ENCODE peak calls at places on chromosomes 1 and 21, in five cellular contexts. S is HFF-Myc, Y is ovary, Q is mesothelial cell of epicardium, R is heart right ventricle. N is an unnamed sample.

GRCh38 chr1:2482588-2482987 is 6.5 kb downstream of the PLCH2 start:
- DNase-seq in S (no peak), Y (no peak), Q (no peak), R (no peak), N (no peak)

GRCh38 chr1:115308969-115309368 is 29.1 kb downstream of the NGF start:
- DNase-seq in S (no peak), Y (no peak), Q (no peak), R (no peak), N (no peak)

GRCh38 chr1:230684146-230684545 is 29.8 kb downstream of the AGT start:
- DNase-seq in S (no peak), Y (no peak), Q (no peak), R (no peak), N (no peak)

GRCh38 chr1:61914823-61915482 is 172.7 kb downstream of the PATJ start:
- DNase-seq in S (no peak), Y (no peak), Q (no peak), R (no peak), N (no peak)

GRCh38 chr21:31455506-31455905 is 111.4 kb upstream of the TIAM1 start:
- DNase-seq in S (no peak), Y (no peak), Q (no peak), R (no peak), N (no peak)

GRCh38 chr21:34129039-34129891 is 55.9 kb downstream of the MRPS6 start:
- DNase-seq in S (peak), Y (peak), Q (no peak), R (peak), N (no peak)

GRCh38 chr1:204652556-204652955 is 33.0 kb downstream of the LRRN2 start:
- DNase-seq in S (no peak), Y (no peak), Q (no peak), R (no peak), N (no peak)

GRCh38 chr1:221712776-221713431 is 29.0 kb downstream of the DUSP10 start:
- DNase-seq in S (no peak), Y (no peak), Q (no peak), R (peak), N (no peak)

GRCh38 chr1:121516279-121516967 is 331.6 kb downstream of the SRGAP2C start:
- DNase-seq in S (no peak), Y (no peak), Q (no peak), R (peak), N (no peak)

GRCh38 chr1:150127868-150128267 is 21.8 kb upstream of the PLEKHO1 start:
- DNase-seq in S (no peak), Y (no peak), Q (no peak), R (no peak), N (no peak)

GRCh38 chr1:204350265-204350664 is 9.5 kb downstream of the PLEKHA6 start:
- DNase-seq in S (no peak), Y (no peak), Q (no peak), R (no peak), N (no peak)

GRCh38 chr1:201171063-201172036 is 17.1 kb upstream of the TMEM9 start:
- DNase-seq in S (no peak), Y (peak), Q (no peak), R (peak), N (peak)

GRCh38 chr1:161986328-161986727 is 37.3 kb downstream of the OLFML2B start:
- DNase-seq in S (no peak), Y (no peak), Q (no peak), R (no peak), N (no peak)

GRCh38 chr1:77687519-77687906 is 5.1 kb upstream of the ZZZ3 start:
- DNase-seq in S (no peak), Y (peak), Q (peak), R (peak), N (no peak)

GRCh38 chr1:217273866-217274265 is 357.0 kb downstream of the GPATCH2 start:
- DNase-seq in S (no peak), Y (no peak), Q (no peak), R (no peak), N (no peak)

GRCh38 chr1:52325782-52326181 is 40.2 kb downstream of the CC2D1B start:
- DNase-seq in S (no peak), Y (no peak), Q (no peak), R (no peak), N (no peak)

DNA sequence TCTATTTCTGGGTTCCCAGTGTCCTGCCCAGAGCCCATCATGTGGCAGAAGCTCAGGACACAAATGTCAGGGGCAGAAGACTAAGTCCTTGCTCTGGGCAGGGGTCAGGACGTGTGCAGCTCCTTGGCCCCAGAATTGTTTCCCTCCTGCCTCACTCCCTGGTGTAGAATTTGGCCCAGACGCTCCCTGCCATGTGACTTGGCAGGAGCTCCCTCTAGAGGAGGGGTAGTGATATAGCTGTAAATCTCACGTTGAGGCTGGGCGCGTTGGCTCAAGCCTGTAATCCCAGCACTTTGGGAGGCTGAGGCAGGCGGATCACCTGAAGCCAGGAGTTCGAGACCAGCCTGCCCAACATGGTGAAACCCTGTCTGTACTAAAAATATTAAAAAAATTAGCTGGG is 91.2 kb downstream of the UBIAD1 start:
- DNase-seq in S (no peak), Y (no peak), Q (no peak), R (no peak), N (no peak)
- TF ChIP-seq CTCF in S (peak), Y (no peak), Q (peak), R (no peak), N (peak)

GRCh38 chr21:42381347-42381984 is 14.4 kb downstream of the TMPRSS3 start:
- DNase-seq in S (no peak), Y (no peak), Q (no peak), R (no peak), N (no peak)
- TF ChIP-seq CTCF in S (peak), Y (no peak), Q (no peak), R (peak), N (peak)

GRCh38 chr1:236301080-236301957 is 19.6 kb upstream of the ERO1B start:
- DNase-seq in S (no peak), Y (no peak), Q (no peak), R (no peak), N (no peak)

GRCh38 chr1:236292425-236292824 is 10.7 kb upstream of the ERO1B start:
- DNase-seq in S (no peak), Y (no peak), Q (no peak), R (no peak), N (no peak)

GRCh38 chr1:236301958-236302335 is 20.2 kb upstream of the ERO1B start:
- DNase-seq in S (no peak), Y (no peak), Q (no peak), R (no peak), N (no peak)

GRCh38 chr1:236302941-236303340 is 21.2 kb upstream of the ERO1B start:
- DNase-seq in S (no peak), Y (no peak), Q (no peak), R (no peak), N (no peak)

DNA sequence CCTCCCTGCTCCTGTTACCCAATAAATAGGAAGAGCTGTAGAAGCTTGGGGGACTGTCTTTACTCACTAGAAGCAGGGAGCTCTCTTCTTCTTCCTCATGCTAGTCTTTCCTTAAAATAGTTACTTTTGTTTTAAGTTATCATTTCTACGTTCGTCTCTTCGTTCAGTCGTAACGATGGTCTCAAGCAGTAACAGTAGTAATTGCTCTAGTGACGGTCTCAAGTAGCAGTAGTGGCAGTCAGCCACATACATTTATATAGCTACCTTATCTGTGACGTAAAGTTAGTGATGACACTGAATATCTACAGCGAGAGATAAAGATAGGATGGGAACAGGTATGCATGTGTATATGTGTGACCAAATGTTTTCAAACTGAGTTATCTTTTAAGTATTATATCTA is 15.4 kb upstream of the ERO1B start:
- DNase-seq in S (no peak), Y (no peak), Q (no peak), R (no peak), N (no peak)
- TF ChIP-seq CTCF in S (no peak), Y (no peak), Q (no peak), R (no peak), N (no peak)

DNA sequence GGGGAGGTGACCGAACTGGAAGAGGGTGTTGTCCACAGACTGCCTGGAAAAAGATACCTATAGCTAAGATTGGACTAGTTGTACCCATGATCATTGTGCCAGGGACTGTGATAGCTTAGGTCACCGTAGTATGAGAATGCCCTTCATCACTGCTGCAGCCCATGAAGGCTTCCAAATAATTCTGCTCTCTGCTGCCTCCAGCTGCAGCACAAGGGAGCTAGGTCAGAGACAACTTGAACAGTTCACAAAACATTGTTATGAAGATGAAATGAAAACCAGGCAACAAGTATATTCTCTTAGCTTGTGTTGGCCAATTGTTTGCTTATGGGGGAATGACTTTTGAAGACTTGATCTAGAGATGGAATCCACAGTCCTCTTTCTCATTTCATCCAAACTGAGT is 246.7 kb downstream of the MRPL39 start:
- DNase-seq in S (no peak), Y (no peak), Q (no peak), R (no peak), N (no peak)
- TF ChIP-seq CTCF in S (peak), Y (no peak), Q (peak), R (no peak), N (peak)

DNA sequence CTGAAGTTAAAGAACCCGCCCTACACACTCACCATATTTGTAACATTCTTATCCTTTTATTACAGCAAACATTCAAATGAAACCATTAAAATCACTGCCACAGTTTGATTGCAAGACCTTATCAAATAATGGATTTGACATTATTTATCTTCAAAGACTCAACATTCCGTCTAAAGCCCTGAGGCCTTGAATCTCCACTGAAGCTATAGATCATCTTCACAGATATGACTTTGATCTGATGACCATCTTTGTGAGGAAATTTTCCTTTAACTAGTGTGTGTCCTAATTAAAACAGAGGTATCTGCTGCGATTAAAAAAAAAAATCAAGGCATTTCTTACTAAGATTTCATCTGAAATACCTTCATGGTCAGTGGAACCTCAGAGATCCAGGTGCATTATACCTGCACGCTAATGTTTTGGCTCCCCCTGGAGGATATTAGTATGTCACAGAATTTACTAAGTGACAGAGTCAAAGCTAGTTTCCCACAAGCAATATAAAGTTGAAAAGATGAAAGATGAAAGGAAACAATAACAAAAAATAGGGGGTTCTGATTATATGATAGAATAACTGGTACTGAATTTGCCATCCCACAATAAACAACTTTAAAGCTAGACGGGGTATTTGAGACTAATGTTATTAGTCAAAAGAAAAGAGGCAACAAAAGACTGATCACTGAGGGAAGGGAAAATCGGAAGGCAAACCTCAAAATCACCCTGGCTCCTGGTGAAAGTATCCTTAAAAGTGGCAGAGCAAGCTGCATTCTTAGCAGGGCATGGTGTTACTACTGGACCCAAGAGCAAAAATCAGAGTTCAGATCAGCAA is 923.4 kb downstream of the NCAM2 start:
- DNase-seq in S (no peak), Y (no peak), Q (no peak), R (no peak), N (no peak)
- TF ChIP-seq CTCF in S (peak), Y (no peak), Q (peak), R (peak), N (peak)

N was measured in type B pancreatic cell.